ENCODE peak calls at places on chromosomes 2 and 18, in eight cellular contexts. P, G, O, E, N, W, I and U are unnamed samples.

GRCh38 chr2:6896930-6897759 is 19.6 kb downstream of the RSAD2 start:
- DNase-seq in E (no peak), G (no peak), P (no peak), I (peak), N (peak), O (no peak), W (peak), U (no peak)

GRCh38 chr18:37179384-37179783 is 350.5 kb downstream of the KIAA1328 start:
- DNase-seq in P (no peak), O (no peak), N (no peak), I (no peak), W (peak), G (peak), E (no peak), U (no peak)

GRCh38 chr2:33475381-33476099 is 909 bp upstream of the RASGRP3 start:
- DNase-seq in P (peak), N (peak), E (peak), I (peak), W (peak), G (peak), O (peak), U (peak)

GRCh38 chr2:8121826-8122505 is 559.9 kb upstream of the ID2 start:
- DNase-seq in E (no peak), W (no peak), P (no peak), G (no peak), I (peak), O (no peak), N (no peak), U (no peak)

GRCh38 chr18:77055429-77056310 is 76.9 kb downstream of the MBP start:
- DNase-seq in E (peak), W (no peak), N (no peak), O (no peak), G (peak), P (no peak), I (peak), U (no peak)

GRCh38 chr2:133346654-133347053 is 221.6 kb downstream of the NCKAP5 start:
- DNase-seq in E (no peak), O (no peak), N (peak), W (peak), G (no peak), P (no peak), I (peak), U (no peak)

GRCh38 chr18:58863539-58864145 is 1.0 kb upstream of the ZNF532 start:
- DNase-seq in G (peak), O (no peak), W (peak), P (peak), N (no peak), E (peak), I (peak), U (no peak)

GRCh38 chr2:80328033-80328635 is 23.6 kb upstream of the LRRTM1 start:
- DNase-seq in G (no peak), P (no peak), N (no peak), E (no peak), W (no peak), I (no peak), O (no peak), U (no peak)

GRCh38 chr18:23833714-23834113 is 144.5 kb downstream of the LAMA3 start:
- DNase-seq in N (no peak), P (no peak), E (no peak), I (no peak), W (no peak), O (no peak), G (no peak), U (no peak)

GRCh38 chr2:51718881-51719280 is 686.9 kb upstream of the NRXN1 start:
- DNase-seq in G (no peak), N (no peak), W (no peak), I (peak), O (no peak), P (no peak), E (no peak), U (no peak)

GRCh38 chr2:53545159-53546055 is 222.2 kb upstream of the CHAC2 start:
- DNase-seq in W (no peak), N (no peak), P (no peak), O (no peak), G (no peak), E (no peak), I (no peak), U (no peak)

GRCh38 chr18:44635546-44635945 is 45.1 kb upstream of the SETBP1 start:
- DNase-seq in G (no peak), E (no peak), O (no peak), P (no peak), I (no peak), W (no peak), N (no peak), U (no peak)

GRCh38 chr2:205654878-205655601 is 27.3 kb upstream of the NRP2 start:
- DNase-seq in W (no peak), O (no peak), I (peak), G (no peak), N (peak), P (no peak), E (no peak), U (no peak)

GRCh38 chr2:204187513-204188088 is 251.0 kb downstream of the ICOS start:
- DNase-seq in O (no peak), E (no peak), G (no peak), N (no peak), W (peak), I (no peak), P (no peak), U (no peak)

GRCh38 chr2:159146930-159147666 is 139.4 kb downstream of the WDSUB1 start:
- DNase-seq in O (no peak), E (no peak), W (no peak), I (no peak), G (peak), N (no peak), P (peak), U (no peak)

GRCh38 chr2:110747522-110748488 is 15.4 kb downstream of the ACOXL start:
- DNase-seq in O (no peak), P (no peak), I (no peak), N (no peak), G (no peak), W (no peak), E (no peak), U (no peak)

GRCh38 chr2:203808041-203808750 is 59.4 kb upstream of the CTLA4 start:
- DNase-seq in W (no peak), E (no peak), N (peak), I (peak), G (no peak), O (no peak), P (no peak), U (no peak)

GRCh38 chr18:23198217-23198845 is 63.0 kb downstream of the CABLES1 start:
- DNase-seq in W (no peak), P (no peak), N (no peak), E (no peak), G (no peak), I (no peak), O (no peak), U (no peak)

GRCh38 chr2:176729706-176730569 is 460.7 kb downstream of the MTX2 start:
- DNase-seq in N (peak), O (peak), W (peak), I (no peak), G (no peak), E (no peak), P (peak), U (peak)

GRCh38 chr2:120423167-120423943 is 77.4 kb downstream of the INHBB start:
- DNase-seq in W (no peak), N (no peak), E (no peak), G (peak), I (no peak), O (no peak), P (no peak), U (peak)

GRCh38 chr2:1976725-1977416 is 232.6 kb upstream of the PXDN start:
- DNase-seq in I (no peak), G (no peak), P (peak), E (no peak), W (no peak), O (no peak), N (no peak), U (no peak)

GRCh38 chr2:142286618-142287017 is 155.8 kb upstream of the LRP1B start:
- DNase-seq in G (no peak), W (peak), O (no peak), E (no peak), I (no peak), N (no peak), P (no peak), U (no peak)

GRCh38 chr18:69400976-69401474 is 337 bp downstream of the DOK6 start:
- DNase-seq in O (no peak), N (peak), I (peak), E (peak), G (no peak), P (peak), W (no peak), U (peak)

GRCh38 chr2:47061989-47062678 is 93.0 kb downstream of the STPG4 start:
- DNase-seq in N (no peak), O (no peak), I (no peak), P (no peak), W (no peak), G (no peak), E (no peak), U (no peak)

GRCh38 chr2:72572501-72572900 is 253.3 kb downstream of the EXOC6B start:
- DNase-seq in G (no peak), I (peak), E (no peak), W (no peak), O (no peak), P (no peak), N (peak), U (no peak)

GRCh38 chr2:97663626-97663961 is 250 bp downstream of the ACTR1B start:
- DNase-seq in N (no peak), W (no peak), P (no peak), E (no peak), O (no peak), G (no peak), I (no peak), U (no peak)
- TF ChIP-seq CTCF in N (no peak), W (no peak), P (no peak), E (no peak), O (no peak), G (no peak), I (no peak), U (no peak)

DNA sequence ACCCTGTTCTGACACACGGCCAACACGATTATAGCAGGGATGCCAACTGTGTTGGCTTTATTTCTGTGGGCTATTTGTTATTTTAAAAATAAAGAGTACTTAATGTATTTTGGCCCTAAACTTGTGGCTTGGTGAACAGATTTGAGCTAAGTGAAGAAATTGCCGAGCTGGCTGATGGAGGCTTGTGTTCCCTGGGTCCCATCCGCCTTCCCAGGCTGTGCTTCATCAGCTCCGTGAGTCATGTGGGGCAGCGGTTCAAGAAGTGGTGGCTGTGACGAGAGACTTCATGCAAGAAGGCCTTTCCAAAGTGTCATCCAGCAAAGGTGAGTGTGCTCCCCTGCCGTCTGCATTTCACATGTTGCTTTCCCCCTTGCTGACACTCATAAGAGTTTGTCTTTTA is 73.6 kb upstream of the NCK2 start:
- DNase-seq in O (no peak), W (no peak), N (peak), G (no peak), E (no peak), I (peak), P (no peak), U (no peak)
- H3K27ac ChIP-seq in O (no peak), W (no peak), N (no peak), G (no peak), E (no peak), I (no peak), P (no peak), U (no peak)

DNA sequence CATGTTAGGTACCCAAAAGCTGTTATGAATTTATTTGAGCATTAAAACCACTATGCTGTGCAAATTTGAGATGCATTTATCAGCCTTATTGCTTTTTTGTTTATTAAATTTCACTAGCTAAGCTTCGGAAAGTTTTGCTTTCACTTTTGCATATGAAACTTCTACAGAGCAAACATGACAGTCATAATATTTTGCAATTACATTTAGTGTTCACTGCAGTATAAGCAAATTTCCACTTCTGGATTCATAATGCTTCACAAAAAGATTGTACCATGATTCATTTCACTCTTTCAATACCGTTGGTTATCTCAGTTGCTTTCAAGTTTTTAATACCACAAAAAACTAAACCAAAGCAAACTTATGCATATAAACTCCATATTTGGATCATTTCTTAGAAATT is 228.7 kb upstream of the SLC8A1 start:
- DNase-seq in W (no peak), G (no peak), N (no peak), P (no peak), I (peak), O (no peak), E (no peak), U (no peak)
- H3K4me3 ChIP-seq in W (no peak), G (no peak), N (no peak), P (no peak), I (peak), O (no peak), E (peak), U (peak)

DNA sequence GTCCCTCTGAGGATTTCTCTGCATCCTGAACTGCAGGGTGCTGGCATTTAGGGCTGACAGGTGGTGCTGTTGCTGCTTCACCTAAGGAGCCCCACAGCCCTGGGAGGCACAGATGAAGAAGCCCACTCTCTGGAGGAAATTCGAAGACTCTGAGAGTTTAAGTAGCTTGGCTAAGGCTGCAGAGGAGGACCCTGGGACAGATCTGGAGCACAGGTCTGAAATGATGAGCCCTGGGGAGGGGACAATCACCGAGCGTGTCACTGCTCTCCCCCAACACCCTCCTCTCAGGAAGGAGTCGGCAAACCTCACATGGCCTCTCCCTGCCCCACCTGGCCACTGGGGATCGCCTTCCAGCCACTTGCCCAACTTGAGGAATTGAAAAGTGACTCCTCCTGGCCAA is 18.6 kb downstream of the CYP27C1 start:
- DNase-seq in E (no peak), O (no peak), G (no peak), I (no peak), W (no peak), P (no peak), N (no peak), U (no peak)
- TF ChIP-seq CTCF in E (no peak), O (no peak), G (no peak), I (no peak), W (no peak), P (no peak), N (no peak), U (no peak)

DNA sequence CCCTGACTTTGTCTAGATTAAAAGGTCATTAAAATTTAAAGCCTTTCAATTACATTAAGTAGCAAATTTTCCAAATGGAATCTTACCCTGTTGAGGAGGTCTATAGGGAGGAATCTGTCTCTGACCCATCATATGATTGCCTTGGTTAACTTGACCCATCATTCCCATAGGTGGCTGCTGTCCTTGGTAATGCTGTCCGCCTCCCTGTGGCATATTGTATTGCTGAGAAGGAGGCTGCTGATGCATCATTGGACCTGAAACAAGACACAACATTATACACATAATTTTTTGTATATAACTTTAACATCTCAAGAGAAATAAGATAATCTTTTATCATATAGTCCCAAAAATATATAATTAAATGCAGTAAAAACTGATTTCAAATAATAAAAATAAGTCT is 51.2 kb downstream of the SS18 start:
- DNase-seq in G (no peak), E (no peak), O (no peak), I (no peak), W (no peak), P (no peak), N (no peak), U (no peak)
- H3K27ac ChIP-seq in G (no peak), E (no peak), O (no peak), I (no peak), W (no peak), P (no peak), N (no peak), U (no peak)

DNA sequence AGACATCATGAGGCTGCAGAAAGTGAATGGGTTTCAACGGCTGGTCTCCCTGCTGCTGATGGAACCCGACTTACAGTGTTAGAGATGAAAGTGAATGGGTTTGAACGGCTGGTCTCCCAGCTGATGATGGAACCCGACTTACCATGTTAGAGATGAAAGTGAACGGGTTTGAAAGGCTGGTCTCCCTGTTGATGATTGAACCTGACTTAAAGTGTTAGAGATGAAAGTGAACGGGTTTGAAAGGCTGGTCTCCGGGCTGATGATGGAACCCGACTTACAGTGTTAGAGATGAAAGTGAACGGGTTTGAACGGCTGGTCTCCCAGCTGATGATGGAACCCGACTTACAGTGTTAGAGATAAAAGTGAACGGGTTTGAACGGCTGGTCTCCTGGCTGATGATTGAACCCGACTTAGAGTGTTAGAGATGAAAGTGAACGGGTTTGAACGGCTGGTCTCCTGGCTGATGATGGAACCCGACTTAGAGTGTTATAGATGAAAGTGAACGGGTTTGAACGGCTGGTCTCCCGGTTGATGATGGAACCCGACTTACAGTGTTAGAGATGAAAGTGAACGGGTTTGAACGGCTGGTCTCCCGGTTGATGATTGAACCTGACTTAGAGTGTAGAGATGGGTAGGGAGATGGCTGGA is 76.1 kb upstream of the ALKAL2 start:
- DNase-seq in I (no peak), W (no peak), P (no peak), N (no peak), G (no peak), E (no peak), O (no peak), U (no peak)
- H3K4me3 ChIP-seq in I (no peak), W (no peak), P (no peak), N (no peak), G (no peak), E (no peak), O (no peak), U (no peak)

DNA sequence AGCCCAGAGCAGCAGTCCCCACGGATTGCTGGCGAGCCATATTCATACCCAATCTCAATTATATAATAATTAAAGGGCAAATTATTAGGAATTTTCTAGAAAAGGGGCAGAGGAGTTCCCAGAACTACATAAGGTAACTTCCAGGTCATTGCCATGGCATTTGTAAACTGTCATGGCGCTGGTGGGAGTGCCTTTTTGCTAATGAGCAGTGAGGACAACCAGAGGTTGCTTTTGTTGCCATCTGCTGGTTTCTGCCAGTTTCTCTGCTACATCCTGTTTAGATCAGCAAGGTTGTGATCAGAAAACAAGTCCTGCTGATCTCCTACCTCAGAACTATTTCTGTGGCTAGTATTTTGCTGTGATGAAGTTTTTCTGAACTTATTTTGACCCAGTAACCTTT is 159.8 kb upstream of the PIEZO2 start:
- DNase-seq in W (no peak), P (no peak), G (no peak), I (no peak), N (no peak), O (no peak), E (no peak), U (no peak)
- TF ChIP-seq CTCF in W (peak), P (no peak), G (no peak), I (peak), N (peak), O (no peak), E (no peak), U (no peak)